ENCODE peak calls at places on chromosomes 4 and X, in nine cellular contexts. U is left ventricle myocardium inferior; B is LNCaP clone FGC; K is kidney; A is A549; Y is CD4-positive, alpha-beta T cell; Z is transverse colon; X is AG04449; C is glutamatergic neuron. J is an unnamed sample.
A peak's percentile ranks its signal among the peaks of the same experiment; 100 is the strongest.

GRCh38 chr4:69056921-69057562 is 39.2 kb upstream of the UGT2B7 start:
- DNase-seq in U (no peak), B (no peak), K (peak; percentile 76), A (no peak), Y (no peak), Z (no peak), X (no peak), C (no peak), J (no peak)

GRCh38 chr4:97072666-97073065 is 1070.6 kb downstream of the STPG2 start:
- DNase-seq in U (no peak), B (no peak), K (no peak), A (no peak), Y (no peak), Z (no peak), X (no peak), C (no peak), J (no peak)

GRCh38 chr4:64581422-64581821 is 172.2 kb upstream of the TECRL start:
- DNase-seq in U (no peak), B (peak; percentile 47), K (no peak), A (peak; percentile 1), Y (no peak), Z (no peak), X (no peak), C (no peak), J (no peak)

GRCh38 chrX:151391722-151392121 is 5.3 kb upstream of the VMA21 start:
- DNase-seq in U (no peak), B (no peak), K (no peak), A (no peak), Y (no peak), Z (no peak), X (no peak), C (no peak), J (no peak)

GRCh38 chr4:153880983-153881382 is 92.1 kb upstream of the SFRP2 start:
- DNase-seq in U (no peak), B (no peak), K (no peak), A (no peak), Y (no peak), Z (no peak), X (no peak), C (no peak), J (no peak)

GRCh38 chrX:66015152-66015827 is 24.6 kb downstream of the VSIG4 start:
- DNase-seq in U (peak; percentile 18), B (no peak), K (peak; percentile 45), A (no peak), Y (no peak), Z (peak; percentile 17), X (no peak), C (no peak), J (no peak)

GRCh38 chr4:62014982-62015739 is 815.0 kb downstream of the ADGRL3 start:
- DNase-seq in U (no peak), B (no peak), K (no peak), A (no peak), Y (no peak), Z (no peak), X (no peak), C (no peak), J (no peak)

GRCh38 chr4:152937535-152938236 is 1.6 kb downstream of the FHDC1 start:
- DNase-seq in U (peak; percentile 37), B (no peak), K (peak; percentile 80), A (peak; percentile 14), Y (no peak), Z (peak; percentile 41), X (no peak), C (peak; percentile 59), J (peak; percentile 23)

GRCh38 chr4:31442236-31442635 is 722.1 kb downstream of the PCDH7 start:
- DNase-seq in U (no peak), B (peak; percentile 45), K (no peak), A (peak; percentile 1), Y (no peak), Z (no peak), X (no peak), C (no peak), J (no peak)

GRCh38 chr4:116724249-116724648 is 361.1 kb downstream of the TRAM1L1 start:
- DNase-seq in U (no peak), B (no peak), K (no peak), A (no peak), Y (no peak), Z (no peak), X (no peak), C (no peak), J (no peak)

GRCh38 chrX:69379412-69379811 is 124.7 kb upstream of the NALF2 start:
- DNase-seq in U (no peak), B (no peak), K (no peak), A (no peak), Y (no peak), Z (no peak), X (no peak), C (no peak), J (no peak)

GRCh38 chrX:103439161-103439560 is 62.8 kb downstream of the BEX3 start:
- DNase-seq in U (no peak), B (no peak), K (no peak), A (no peak), Y (no peak), Z (no peak), X (no peak), C (no peak), J (no peak)

GRCh38 chr4:101199507-101200285 is 147.6 kb downstream of the PPP3CA start:
- DNase-seq in U (no peak), B (no peak), K (no peak), A (peak; percentile 19), Y (no peak), Z (no peak), X (no peak), C (no peak), J (no peak)

GRCh38 chrX:47156611-47157520 is 11.8 kb downstream of the RBM10 start:
- DNase-seq in U (no peak), B (no peak), K (no peak), A (no peak), Y (no peak), Z (no peak), X (no peak), C (no peak), J (no peak)

GRCh38 chr4:24794111-24794860 is 1.1 kb upstream of the SOD3 start:
- DNase-seq in U (no peak), B (no peak), K (peak; percentile 81), A (no peak), Y (no peak), Z (peak; percentile 17), X (peak; percentile 70), C (no peak), J (no peak)

GRCh38 chr4:168177546-168178149 is 85.3 kb downstream of the ANXA10 start:
- DNase-seq in U (no peak), B (no peak), K (no peak), A (no peak), Y (no peak), Z (no peak), X (no peak), C (no peak), J (peak; percentile 5)

GRCh38 chr4:87005690-87006461 is 71.1 kb downstream of the AFF1 start:
- DNase-seq in U (no peak), B (no peak), K (no peak), A (no peak), Y (no peak), Z (peak; percentile 34), X (no peak), C (no peak), J (no peak)

GRCh38 chrX:15973299-15973698 is 118.7 kb upstream of the AP1S2 start:
- DNase-seq in U (no peak), B (no peak), K (no peak), A (peak; percentile 33), Y (no peak), Z (peak; percentile 12), X (no peak), C (no peak), J (peak; percentile 59)
- TF ChIP-seq CTCF in U (peak; percentile 67), B (peak; percentile 20), K (peak; percentile 39), A (no peak), Y (no peak), Z (peak; percentile 17), X (no peak), C (no peak), J (peak; percentile 34)

DNA sequence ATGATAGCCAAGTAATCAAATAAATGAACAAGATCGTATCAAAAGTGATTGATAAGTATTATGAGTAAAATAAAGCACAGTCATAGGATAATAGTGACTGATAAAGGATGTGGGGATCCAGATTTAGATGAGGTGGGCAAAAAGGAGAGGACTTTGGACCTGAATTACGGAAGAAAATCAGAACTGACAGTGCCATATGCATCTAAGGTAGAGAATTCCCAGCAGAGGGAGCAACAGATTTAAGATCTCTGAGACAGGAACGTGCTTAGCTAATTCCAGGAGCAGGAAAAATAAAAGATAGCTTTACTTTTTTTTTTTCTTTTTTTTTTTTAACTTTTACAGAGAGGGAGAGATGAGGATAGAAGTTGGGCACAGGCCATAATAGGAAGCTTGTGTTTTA is 189.9 kb downstream of the NWD2 start:
- DNase-seq in U (no peak), B (no peak), K (no peak), A (peak; percentile 6), Y (no peak), Z (no peak), X (no peak), C (no peak), J (no peak)
- TF ChIP-seq CTCF in U (no peak), B (peak; percentile 44), K (no peak), A (peak; percentile 17), Y (no peak), Z (no peak), X (no peak), C (no peak), J (no peak)

GRCh38 chrX:140149761-140150160 is 184.4 kb upstream of the CXorf66 start:
- DNase-seq in U (no peak), B (no peak), K (no peak), A (no peak), Y (no peak), Z (no peak), X (no peak), C (no peak), J (no peak)
- TF ChIP-seq CTCF in U (no peak), B (no peak), K (no peak), A (no peak), Y (no peak), Z (no peak), X (no peak), C (no peak), J (no peak)

GRCh38 chrX:50726296-50726695 is 87.7 kb downstream of the SHROOM4 start:
- DNase-seq in U (no peak), B (no peak), K (no peak), A (no peak), Y (no peak), Z (no peak), X (no peak), C (no peak), J (no peak)

GRCh38 chrX:50723006-50723405 is 91.0 kb downstream of the SHROOM4 start:
- DNase-seq in U (no peak), B (no peak), K (no peak), A (no peak), Y (no peak), Z (no peak), X (no peak), C (no peak), J (no peak)

GRCh38 chrX:50721771-50722521 is 92.0 kb downstream of the SHROOM4 start:
- DNase-seq in U (no peak), B (no peak), K (no peak), A (no peak), Y (no peak), Z (no peak), X (no peak), C (no peak), J (no peak)

DNA sequence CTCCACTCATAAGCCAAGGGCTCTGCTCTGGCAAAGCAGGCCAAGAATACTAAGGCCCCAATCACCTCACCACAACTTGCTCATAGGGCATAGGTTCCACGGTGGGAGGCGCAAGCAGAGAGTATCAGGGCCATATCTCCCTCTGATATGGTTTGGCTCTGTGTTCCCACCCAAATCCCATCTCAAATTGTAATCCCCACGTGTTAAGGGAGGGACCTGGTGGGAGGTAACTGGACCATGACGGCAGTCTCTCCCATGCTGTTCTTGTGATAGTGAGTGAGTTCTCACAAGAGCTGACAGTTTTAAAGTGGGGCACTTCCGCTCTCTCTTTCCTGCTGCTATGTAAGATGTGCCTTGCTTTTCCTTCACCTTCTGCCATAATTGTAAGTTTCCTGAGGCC is 88.7 kb downstream of the SHROOM4 start:
- DNase-seq in U (no peak), B (no peak), K (no peak), A (no peak), Y (no peak), Z (no peak), X (no peak), C (no peak), J (no peak)
- TF ChIP-seq CTCF in U (no peak), B (no peak), K (no peak), A (no peak), Y (no peak), Z (no peak), X (no peak), C (no peak), J (no peak)

J was measured in Calu3.